ENCODE peak calls at places on chromosome 2, in ten cellular contexts. A is hepatocyte, V is IMR-90, P is type B pancreatic cell, N is heart right ventricle, Q is glutamatergic neuron, H is brain microvascular endothelial cell, S is osteocyte, Y is fibroblast of the aortic adventitia, I is nephron progenitor cell. W is an unnamed sample.

GRCh38 chr2:52572469-52572894 is 1195.1 kb upstream of the CHAC2 start:
- DNase-seq in A (no peak), V (no peak), P (peak), N (no peak), Q (no peak), H (no peak), S (peak), Y (no peak), I (no peak), W (no peak)

GRCh38 chr2:74119912-74120825 is 27.5 kb downstream of the BOLA3 start:
- DNase-seq in A (peak), V (peak), P (no peak), N (peak), Q (peak), H (peak), S (no peak), Y (peak), I (no peak), W (peak)

GRCh38 chr2:44529448-44529847 is 167.7 kb downstream of the CAMKMT start:
- DNase-seq in A (no peak), V (no peak), P (no peak), N (no peak), Q (no peak), H (no peak), S (no peak), Y (no peak), I (no peak), W (no peak)

GRCh38 chr2:7795358-7796199 is 878.4 kb downstream of the RNF144A start:
- DNase-seq in A (peak), V (peak), P (no peak), N (no peak), Q (no peak), H (no peak), S (no peak), Y (peak), I (no peak), W (peak)

GRCh38 chr2:230319211-230319862 is 7.7 kb upstream of the SP140L start:
- DNase-seq in A (no peak), V (no peak), P (no peak), N (no peak), Q (no peak), H (no peak), S (no peak), Y (no peak), I (no peak), W (no peak)

GRCh38 chr2:760001-760400 is 82.8 kb upstream of the TMEM18 start:
- DNase-seq in A (no peak), V (no peak), P (no peak), N (no peak), Q (no peak), H (no peak), S (no peak), Y (no peak), I (no peak), W (no peak)

GRCh38 chr2:11406492-11407381 is 59.2 kb downstream of the E2F6 start:
- DNase-seq in A (peak), V (peak), P (no peak), N (peak), Q (no peak), H (peak), S (peak), Y (peak), I (no peak), W (peak)

GRCh38 chr2:55862269-55862668 is 61.3 kb downstream of the EFEMP1 start:
- DNase-seq in A (peak), V (peak), P (no peak), N (no peak), Q (no peak), H (peak), S (no peak), Y (peak), I (no peak), W (peak)

GRCh38 chr2:170917219-170917851 is 11.7 kb upstream of the GORASP2 start:
- DNase-seq in A (peak), V (no peak), P (no peak), N (no peak), Q (no peak), H (no peak), S (no peak), Y (no peak), I (no peak), W (no peak)

GRCh38 chr2:207252979-207253640 is 87.4 kb upstream of the KLF7 start:
- DNase-seq in A (no peak), V (peak), P (no peak), N (no peak), Q (peak), H (peak), S (no peak), Y (no peak), I (no peak), W (peak)

GRCh38 chr2:215505044-215505786 is 69.3 kb upstream of the FN1 start:
- DNase-seq in A (peak), V (peak), P (no peak), N (no peak), Q (no peak), H (peak), S (no peak), Y (peak), I (no peak), W (peak)

GRCh38 chr2:227884511-227884947 is 13.1 kb downstream of the DAW1 start:
- DNase-seq in A (peak), V (peak), P (peak), N (peak), Q (peak), H (peak), S (peak), Y (peak), I (peak), W (peak)

GRCh38 chr2:209974566-209974965 is 27.9 kb upstream of the RPE start:
- DNase-seq in A (no peak), V (no peak), P (no peak), N (no peak), Q (no peak), H (no peak), S (no peak), Y (peak), I (no peak), W (peak)

GRCh38 chr2:182605166-182605565 is 110.9 kb upstream of the DNAJC10 start:
- DNase-seq in A (no peak), V (peak), P (no peak), N (no peak), Q (no peak), H (no peak), S (no peak), Y (no peak), I (no peak), W (no peak)

GRCh38 chr2:238728322-238729260 is 119.3 kb upstream of the TWIST2 start:
- DNase-seq in A (peak), V (peak), P (no peak), N (no peak), Q (no peak), H (no peak), S (peak), Y (peak), I (no peak), W (peak)
- TF ChIP-seq CTCF in A (no peak), V (no peak), P (no peak), N (no peak), Q (no peak), H (no peak), S (no peak), Y (no peak), I (no peak), W (no peak)

GRCh38 chr2:233699424-233700027 is 6.8 kb downstream of the UGT1A6 start:
- DNase-seq in A (no peak), V (no peak), P (no peak), N (no peak), Q (no peak), H (no peak), S (no peak), Y (no peak), I (no peak), W (no peak)
- TF ChIP-seq CTCF in A (no peak), V (no peak), P (no peak), N (no peak), Q (no peak), H (no peak), S (no peak), Y (no peak), I (no peak), W (no peak)

GRCh38 chr2:190023860-190024259 is 38.7 kb downstream of the MSTN start:
- DNase-seq in A (peak), V (peak), P (no peak), N (no peak), Q (no peak), H (peak), S (no peak), Y (peak), I (no peak), W (peak)
- TF ChIP-seq CTCF in A (peak), V (peak), P (peak), N (peak), Q (peak), H (peak), S (peak), Y (peak), I (peak), W (peak)

DNA sequence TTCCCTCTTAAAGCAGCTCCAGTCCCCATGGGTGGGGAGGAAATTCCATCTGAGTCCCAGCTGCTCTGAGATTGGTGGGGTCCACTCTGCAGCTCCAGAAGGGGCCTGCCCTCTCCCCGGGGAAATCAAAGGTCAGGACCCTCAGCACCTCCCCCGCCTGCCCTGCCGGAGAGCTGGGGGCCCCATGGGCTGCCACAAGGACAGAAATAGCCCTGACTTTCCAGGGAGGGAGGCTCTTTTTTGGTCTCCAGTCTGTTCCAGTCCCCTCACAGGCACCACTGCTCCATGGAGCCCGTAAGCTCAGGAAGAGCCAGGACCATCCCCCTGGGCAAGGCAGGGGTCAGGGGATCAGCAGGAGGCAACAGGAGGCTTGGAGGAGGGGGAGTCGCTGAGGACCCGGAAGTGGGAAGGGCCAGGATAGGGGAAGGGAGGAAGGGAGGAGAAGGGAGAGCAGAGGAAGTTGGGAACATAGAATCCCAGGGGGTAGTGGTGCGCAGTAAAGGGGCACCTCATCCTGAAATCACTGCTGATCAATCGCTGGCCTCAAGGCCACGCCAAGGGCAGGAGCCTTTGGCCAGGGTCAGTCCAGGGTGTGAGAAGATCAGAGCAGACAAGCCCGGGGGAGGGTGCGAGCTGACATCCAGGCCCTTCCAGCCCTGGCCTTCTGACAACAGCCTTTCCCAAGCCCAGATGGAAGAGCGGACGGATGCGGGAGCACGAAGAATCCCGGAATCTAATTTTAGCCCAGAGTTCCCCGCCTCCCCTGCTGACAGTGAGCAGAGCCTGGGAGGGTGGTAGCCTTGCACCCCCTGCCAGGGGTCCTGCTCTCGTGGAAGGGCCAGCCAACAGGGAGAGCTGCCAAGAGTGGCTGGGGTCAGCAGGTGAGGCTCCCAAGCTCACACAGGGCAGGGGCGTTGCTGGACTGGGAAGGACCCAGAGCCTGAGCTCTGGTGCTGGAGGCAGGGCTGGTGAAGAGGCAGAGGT is 7.5 kb downstream of the ADRA2B start:
- DNase-seq in A (no peak), V (no peak), P (no peak), N (peak), Q (peak), H (no peak), S (no peak), Y (peak), I (peak), W (peak)
- TF ChIP-seq CTCF in A (no peak), V (no peak), P (no peak), N (no peak), Q (no peak), H (no peak), S (no peak), Y (no peak), I (no peak), W (no peak)

GRCh38 chr2:148534416-148535205 is 109.9 kb upstream of the EPC2 start:
- DNase-seq in A (peak), V (no peak), P (no peak), N (peak), Q (peak), H (no peak), S (no peak), Y (peak), I (no peak), W (peak)
- TF ChIP-seq CTCF in A (peak), V (no peak), P (no peak), N (peak), Q (no peak), H (no peak), S (no peak), Y (no peak), I (no peak), W (no peak)

GRCh38 chr2:191713837-191714236 is 35.9 kb downstream of the NABP1 start:
- DNase-seq in A (no peak), V (no peak), P (no peak), N (no peak), Q (no peak), H (no peak), S (no peak), Y (no peak), I (no peak), W (no peak)
- TF ChIP-seq CTCF in A (no peak), V (no peak), P (no peak), N (no peak), Q (no peak), H (peak), S (no peak), Y (no peak), I (no peak), W (peak)